ENCODE peak calls at places on chromosomes 6 and 20, in nine cellular contexts. H is GM13977, W is AG04450, Y is fibroblast of lung, K is RWPE1, B is HFFc6, I is SK-N-SH, E is ascending aorta, M is cardiac fibroblast. S is an unnamed sample.
A peak's percentile ranks its signal among the peaks of the same experiment; 100 is the strongest.

GRCh38 chr6:42402184-42402583 is 49.5 kb downstream of the TRERF1 start:
- DNase-seq in H (peak; percentile 65), W (no peak), Y (peak; percentile 50), K (peak; percentile 57), B (peak; percentile 17), I (peak; percentile 30), E (no peak), M (peak; percentile 24), S (no peak)

GRCh38 chr6:21955196-21955595 is 341.6 kb downstream of the PRL start:
- DNase-seq in H (no peak), W (no peak), Y (no peak), K (no peak), B (no peak), I (no peak), E (no peak), M (no peak), S (no peak)

GRCh38 chr6:157811137-157811475 is 11.9 kb upstream of the SNX9 start:
- DNase-seq in H (no peak), W (no peak), Y (no peak), K (no peak), B (no peak), I (no peak), E (no peak), M (no peak), S (no peak)

GRCh38 chr6:53426544-53427270 is 78.0 kb upstream of the ELOVL5 start:
- DNase-seq in H (peak; percentile 57), W (no peak), Y (no peak), K (no peak), B (no peak), I (no peak), E (no peak), M (no peak), S (no peak)

GRCh38 chr6:74073896-74074295 is 377.9 kb downstream of the CD109 start:
- DNase-seq in H (no peak), W (no peak), Y (peak; percentile 42), K (no peak), B (peak; percentile 54), I (no peak), E (no peak), M (peak; percentile 38), S (no peak)

GRCh38 chr6:43668151-43669028 is 19.2 kb downstream of the MRPS18A start:
- DNase-seq in H (peak; percentile 75), W (no peak), Y (peak; percentile 48), K (no peak), B (peak; percentile 22), I (peak; percentile 76), E (peak; percentile 74), M (peak; percentile 75), S (peak; percentile 70)

GRCh38 chr6:6328451-6328850 is 8.0 kb upstream of the F13A1 start:
- DNase-seq in H (no peak), W (no peak), Y (no peak), K (no peak), B (no peak), I (no peak), E (no peak), M (no peak), S (no peak)

GRCh38 chr20:53126185-53126584 is 154.0 kb downstream of the TSHZ2 start:
- DNase-seq in H (no peak), W (no peak), Y (peak; percentile 60), K (no peak), B (no peak), I (no peak), E (no peak), M (no peak), S (no peak)

GRCh38 chr6:80348263-80348662 is 241.8 kb downstream of the BCKDHB start:
- DNase-seq in H (no peak), W (no peak), Y (peak; percentile 85), K (no peak), B (no peak), I (no peak), E (no peak), M (no peak), S (no peak)

GRCh38 chr6:66948106-66948505 is 1241.1 kb upstream of the EYS start:
- DNase-seq in H (no peak), W (no peak), Y (peak; percentile 29), K (no peak), B (no peak), I (no peak), E (no peak), M (peak; percentile 61), S (no peak)

GRCh38 chr20:38875170-38875993 is 50.8 kb upstream of the FAM83D start:
- DNase-seq in H (peak; percentile 82), W (no peak), Y (no peak), K (no peak), B (no peak), I (peak; percentile 74), E (no peak), M (no peak), S (peak; percentile 63)

GRCh38 chr6:49736017-49736508 is 8.1 kb downstream of the CRISP3 start:
- DNase-seq in H (no peak), W (no peak), Y (no peak), K (no peak), B (no peak), I (no peak), E (no peak), M (no peak), S (no peak)

GRCh38 chr20:1841554-1842140 is 53.6 kb upstream of the SIRPA start:
- DNase-seq in H (no peak), W (no peak), Y (no peak), K (peak; percentile 44), B (no peak), I (no peak), E (no peak), M (peak; percentile 50), S (no peak)

GRCh38 chr6:25862199-25862598 is 11.8 kb downstream of the SLC17A3 start:
- DNase-seq in H (no peak), W (no peak), Y (no peak), K (no peak), B (no peak), I (no peak), E (no peak), M (no peak), S (no peak)

GRCh38 chr20:51456511-51457280 is 85.8 kb downstream of the NFATC2 start:
- DNase-seq in H (no peak), W (peak; percentile 94), Y (peak; percentile 95), K (peak; percentile 98), B (peak; percentile 93), I (peak; percentile 89), E (peak; percentile 98), M (peak; percentile 98), S (no peak)

GRCh38 chr20:32495217-32495565 is 89.9 kb downstream of the NOL4L start:
- DNase-seq in H (no peak), W (no peak), Y (peak; percentile 44), K (no peak), B (no peak), I (no peak), E (no peak), M (peak; percentile 23), S (no peak)

GRCh38 chr6:39642300-39642699 is 82.9 kb downstream of the KIF6 start:
- DNase-seq in H (no peak), W (no peak), Y (no peak), K (no peak), B (no peak), I (no peak), E (no peak), M (no peak), S (no peak)

GRCh38 chr20:21235713-21236445 is 67.3 kb upstream of the XRN2 start:
- DNase-seq in H (peak; percentile 62), W (peak; percentile 32), Y (peak; percentile 47), K (peak; percentile 47), B (peak; percentile 61), I (peak; percentile 65), E (peak; percentile 72), M (peak; percentile 79), S (peak; percentile 72)
- TF ChIP-seq CTCF in H (peak; percentile 96), W (peak; percentile 77), Y (peak; percentile 90), K (peak; percentile 97), B (peak; percentile 93), I (peak; percentile 92), E (peak; percentile 37), M (peak; percentile 91), S (peak; percentile 97)

DNA sequence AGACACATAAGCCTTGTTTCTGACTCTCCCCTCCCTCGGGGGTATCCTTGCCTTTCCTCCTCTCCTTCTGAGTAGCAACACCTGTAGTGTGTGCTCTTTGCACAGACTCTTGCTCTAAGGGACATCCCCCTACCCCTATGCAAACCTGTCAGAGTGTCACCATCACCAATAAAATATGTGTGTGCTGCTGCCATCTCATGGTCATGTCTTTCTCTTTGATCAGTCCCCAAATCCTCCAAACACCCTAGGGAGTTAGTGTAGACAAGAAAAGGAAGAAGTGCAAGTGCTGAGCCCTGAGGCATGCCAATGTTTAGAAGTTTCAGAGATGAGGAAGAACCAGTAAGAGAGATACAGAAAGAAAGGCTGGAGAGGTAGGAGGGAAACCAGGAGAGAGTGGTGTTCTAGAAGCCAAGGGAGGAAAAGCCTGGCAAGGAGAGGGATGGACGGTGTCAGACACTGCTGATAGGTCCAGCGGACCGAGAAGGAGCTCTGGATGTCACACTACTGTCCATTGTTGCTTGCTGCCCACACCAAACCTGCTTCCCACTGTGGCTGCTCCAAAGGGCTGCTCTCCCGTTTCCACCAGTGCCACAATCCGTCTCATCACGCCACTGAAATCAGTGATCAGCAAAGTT is 16.4 kb downstream of the TRMT6 start:
- DNase-seq in H (peak; percentile 48), W (no peak), Y (no peak), K (peak; percentile 36), B (peak; percentile 15), I (peak; percentile 48), E (no peak), M (no peak), S (no peak)
- TF ChIP-seq CTCF in H (peak; percentile 51), W (no peak), Y (peak; percentile 10), K (peak; percentile 38), B (peak; percentile 59), I (peak; percentile 48), E (no peak), M (peak; percentile 8), S (no peak)

GRCh38 chr6:33854572-33855030 is 50.8 kb upstream of the MLN start:
- DNase-seq in H (no peak), W (no peak), Y (no peak), K (no peak), B (no peak), I (no peak), E (no peak), M (no peak), S (no peak)

GRCh38 chr6:33858053-33858475 is 54.3 kb upstream of the MLN start:
- DNase-seq in H (no peak), W (no peak), Y (no peak), K (no peak), B (no peak), I (no peak), E (no peak), M (no peak), S (no peak)

GRCh38 chr6:33857301-33858052 is 53.7 kb upstream of the MLN start:
- DNase-seq in H (no peak), W (no peak), Y (no peak), K (no peak), B (no peak), I (no peak), E (no peak), M (no peak), S (no peak)

GRCh38 chr6:33856655-33857054 is 52.9 kb upstream of the MLN start:
- DNase-seq in H (no peak), W (no peak), Y (no peak), K (no peak), B (no peak), I (no peak), E (no peak), M (no peak), S (no peak)

GRCh38 chr6:33856034-33856590 is 52.3 kb upstream of the MLN start:
- DNase-seq in H (no peak), W (no peak), Y (no peak), K (no peak), B (no peak), I (no peak), E (no peak), M (no peak), S (no peak)
- TF ChIP-seq CTCF in H (no peak), W (no peak), Y (no peak), K (no peak), B (no peak), I (no peak), E (no peak), M (no peak), S (no peak)

GRCh38 chr6:13175759-13176158 is 152.6 kb downstream of the TBC1D7 start:
- DNase-seq in H (no peak), W (no peak), Y (no peak), K (no peak), B (no peak), I (no peak), E (no peak), M (no peak), S (no peak)
- TF ChIP-seq CTCF in H (no peak), W (no peak), Y (no peak), K (no peak), B (no peak), I (no peak), E (no peak), M (no peak), S (no peak)

S was measured in endothelial cell.